ENCODE peak calls at places on chromosomes 1 and 21, in six cellular contexts. One of them, this sample, is unnamed.

GRCh38 chr1:25486602-25487001 is 55.9 kb downstream of the MACO1 start:
- DNase-seq in HepG2: no peak
- DNase-seq in HCT116: no peak
- DNase-seq in K562: no peak
- DNase-seq in A549: peak; percentile 24
- DNase-seq in SK-N-SH: no peak
- DNase-seq in this sample: peak; percentile 73

GRCh38 chr1:206816390-206817287 is 44.3 kb upstream of the IL10 start:
- DNase-seq in HepG2: no peak
- DNase-seq in HCT116: no peak
- DNase-seq in SK-N-SH: no peak
- DNase-seq in A549: no peak
- DNase-seq in K562: peak; percentile 39
- DNase-seq in this sample: no peak

GRCh38 chr1:78586572-78586971 is 33.7 kb upstream of the IFI44L start:
- DNase-seq in HCT116: no peak
- DNase-seq in A549: no peak
- DNase-seq in HepG2: no peak
- DNase-seq in SK-N-SH: no peak
- DNase-seq in K562: no peak
- DNase-seq in this sample: no peak

GRCh38 chr1:10640079-10640578 is 156.3 kb downstream of the CASZ1 start:
- DNase-seq in HCT116: no peak
- DNase-seq in SK-N-SH: peak; percentile 94
- DNase-seq in HepG2: no peak
- DNase-seq in A549: no peak
- DNase-seq in K562: peak; percentile 42
- DNase-seq in this sample: peak; percentile 40

GRCh38 chr1:26184883-26185282 is 5.5 kb upstream of the CATSPER4 start:
- DNase-seq in K562: no peak
- DNase-seq in A549: no peak
- DNase-seq in SK-N-SH: no peak
- DNase-seq in HepG2: no peak
- DNase-seq in HCT116: no peak
- DNase-seq in this sample: no peak

GRCh38 chr21:44846485-44847260 is 26.8 kb downstream of the PTTG1IP start:
- DNase-seq in SK-N-SH: peak; percentile 48
- DNase-seq in A549: no peak
- DNase-seq in K562: no peak
- DNase-seq in HCT116: no peak
- DNase-seq in HepG2: peak; percentile 48
- DNase-seq in this sample: no peak

GRCh38 chr1:28718601-28719331 is 18.0 kb upstream of the YTHDF2 start:
- DNase-seq in HepG2: no peak
- DNase-seq in SK-N-SH: no peak
- DNase-seq in HCT116: no peak
- DNase-seq in A549: peak; percentile 38
- DNase-seq in K562: peak; percentile 63
- DNase-seq in this sample: no peak

GRCh38 chr1:2404142-2404889 is 8.0 kb downstream of the PEX10 start:
- DNase-seq in HCT116: no peak
- DNase-seq in HepG2: no peak
- DNase-seq in K562: no peak
- DNase-seq in SK-N-SH: no peak
- DNase-seq in A549: no peak
- DNase-seq in this sample: no peak

GRCh38 chr1:156489166-156489934 is 11.2 kb downstream of the MEF2D start:
- DNase-seq in A549: no peak
- DNase-seq in K562: peak; percentile 57
- DNase-seq in HepG2: no peak
- DNase-seq in SK-N-SH: peak; percentile 54
- DNase-seq in HCT116: no peak
- DNase-seq in this sample: peak; percentile 61

GRCh38 chr1:203463469-203464062 is 12.0 kb upstream of the PRELP start:
- DNase-seq in K562: no peak
- DNase-seq in SK-N-SH: no peak
- DNase-seq in HCT116: no peak
- DNase-seq in HepG2: no peak
- DNase-seq in A549: no peak
- DNase-seq in this sample: peak; percentile 34
- TF ChIP-seq CTCF in K562: no peak
- TF ChIP-seq CTCF in SK-N-SH: peak; percentile 32
- TF ChIP-seq CTCF in HCT116: no peak
- TF ChIP-seq CTCF in HepG2: no peak
- TF ChIP-seq CTCF in A549: no peak
- TF ChIP-seq CTCF in this sample: peak; percentile 32

GRCh38 chr1:226702318-226702956 is 36.6 kb downstream of the ITPKB start:
- DNase-seq in A549: no peak
- DNase-seq in K562: no peak
- DNase-seq in SK-N-SH: no peak
- DNase-seq in HCT116: no peak
- DNase-seq in HepG2: no peak
- DNase-seq in this sample: no peak
- H3K4me2 ChIP-seq in A549: peak overlapping the region; percentile 78
- H3K4me2 ChIP-seq in K562: no peak overlapping the region
- H3K4me2 ChIP-seq in SK-N-SH: peak overlapping the region; percentile 85
- H3K4me2 ChIP-seq in HCT116: no peak overlapping the region
- H3K4me2 ChIP-seq in HepG2: no peak overlapping the region
- H3K4me2 ChIP-seq in this sample: peak overlapping the region; percentile 79

DNA sequence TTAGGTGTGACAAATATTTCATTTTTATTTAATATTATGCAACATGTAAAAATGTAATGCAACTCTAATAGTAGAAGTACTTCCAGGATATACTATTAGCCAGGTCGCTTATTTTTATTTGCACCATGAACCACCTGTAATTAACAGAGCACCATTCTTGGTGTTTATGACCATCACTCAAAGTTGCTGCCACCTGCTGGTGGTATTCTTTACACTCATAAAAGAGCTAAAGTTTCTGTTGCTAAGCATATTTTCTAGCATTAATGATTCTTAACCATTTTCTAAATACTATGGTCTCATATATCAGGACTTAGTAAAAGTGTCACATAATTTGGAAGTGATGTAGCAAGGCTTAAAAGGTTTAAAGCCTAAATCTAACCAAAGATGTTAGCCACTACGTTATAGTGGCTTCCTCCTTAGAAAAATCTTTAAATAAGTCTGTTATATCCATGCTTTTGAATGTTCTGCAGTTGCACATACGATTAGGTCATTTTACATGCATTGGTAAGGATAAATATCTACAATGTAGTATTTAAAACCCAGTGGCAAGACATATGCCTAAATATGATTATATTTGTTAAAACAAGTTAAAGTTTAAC is 244.5 kb downstream of the NEGR1 start:
- DNase-seq in A549: peak; percentile 32
- DNase-seq in SK-N-SH: no peak
- DNase-seq in HCT116: peak; percentile 4
- DNase-seq in K562: peak; percentile 8
- DNase-seq in HepG2: peak; percentile 25
- DNase-seq in this sample: peak; percentile 80
- TF ChIP-seq REST in A549: no peak
- TF ChIP-seq REST in SK-N-SH: no peak
- TF ChIP-seq REST in HCT116: no peak
- TF ChIP-seq REST in K562: no peak
- TF ChIP-seq REST in HepG2: no peak
- TF ChIP-seq REST in this sample: no peak

GRCh38 chr1:151255381-151255780 is 847 bp downstream of the PSMD4 start:
- DNase-seq in SK-N-SH: peak; percentile 9
- DNase-seq in HepG2: no peak
- DNase-seq in A549: no peak
- DNase-seq in HCT116: no peak
- DNase-seq in K562: no peak
- DNase-seq in this sample: no peak

GRCh38 chr1:151259351-151259750 is 4.8 kb downstream of the PSMD4 start:
- DNase-seq in HepG2: no peak
- DNase-seq in A549: no peak
- DNase-seq in K562: no peak
- DNase-seq in SK-N-SH: no peak
- DNase-seq in HCT116: no peak
- DNase-seq in this sample: no peak

GRCh38 chr1:151251656-151252470 is 2.7 kb upstream of the PSMD4 start:
- DNase-seq in A549: peak; percentile 89
- DNase-seq in HepG2: peak; percentile 78
- DNase-seq in SK-N-SH: peak; percentile 74
- DNase-seq in K562: peak; percentile 69
- DNase-seq in HCT116: peak; percentile 60
- DNase-seq in this sample: peak; percentile 93

GRCh38 chr1:151254217-151255213 is at the start of gene PSMD4:
- DNase-seq in HCT116: peak; percentile 94
- DNase-seq in K562: peak; percentile 99
- DNase-seq in A549: peak; percentile 99
- DNase-seq in HepG2: peak; percentile 94
- DNase-seq in SK-N-SH: peak; percentile 97
- DNase-seq in this sample: peak; percentile 99
- TF ChIP-seq CTCF in HCT116: no peak
- TF ChIP-seq CTCF in K562: no peak
- TF ChIP-seq CTCF in A549: no peak
- TF ChIP-seq CTCF in HepG2: no peak
- TF ChIP-seq CTCF in SK-N-SH: no peak
- TF ChIP-seq CTCF in this sample: no peak